ENCODE peak calls at places on chromosome 19, in five cellular contexts. G is gastrocnemius medialis, E is uterus, N is spleen, L is vagina. J is an unnamed sample.

GRCh38 chr19:15456441-15456840 is 6.7 kb upstream of the WIZ start:
- DNase-seq in G (no peak), L (no peak), N (no peak), E (no peak), J (no peak)

GRCh38 chr19:9940778-9941177 is 4.5 kb upstream of the OLFM2 start:
- DNase-seq in E (no peak), L (no peak), N (no peak), G (no peak), J (no peak)

GRCh38 chr19:5470264-5470671 is 15.1 kb downstream of the ZNRF4 start:
- DNase-seq in N (no peak), E (no peak), G (no peak), L (no peak), J (no peak)

GRCh38 chr19:2923510-2923909 is 21.3 kb downstream of the ZNF77 start:
- DNase-seq in N (no peak), L (no peak), E (no peak), G (peak; percentile 24), J (no peak)

GRCh38 chr19:2164020-2164988 is 571 bp downstream of the DOT1L start:
- DNase-seq in E (no peak), L (no peak), G (no peak), N (peak; percentile 93), J (peak; percentile 81)

GRCh38 chr19:32642771-32643170 is 32.2 kb downstream of the ANKRD27 start:
- DNase-seq in G (no peak), E (no peak), L (no peak), N (peak; percentile 84), J (no peak)

GRCh38 chr19:58296086-58296485 is 9.1 kb upstream of the ERVK3-1 start:
- DNase-seq in G (no peak), L (no peak), N (no peak), E (no peak), J (no peak)

GRCh38 chr19:46328079-46328478 is 18.8 kb upstream of the PPP5C start:
- DNase-seq in E (no peak), L (no peak), N (no peak), G (no peak), J (no peak)

GRCh38 chr19:14337510-14337909 is 43.7 kb upstream of the ADGRE5 start:
- DNase-seq in E (no peak), N (no peak), L (no peak), G (no peak), J (no peak)

GRCh38 chr19:14758816-14759215 is 19.5 kb downstream of the ADGRE2 start:
- DNase-seq in E (no peak), G (no peak), N (peak; percentile 23), L (no peak), J (no peak)

GRCh38 chr19:51219307-51219706 is 5.6 kb upstream of the CD33 start:
- DNase-seq in E (no peak), L (no peak), N (no peak), G (no peak), J (no peak)

GRCh38 chr19:11382898-11383705 is 1.0 kb downstream of the EPOR start:
- DNase-seq in N (peak; percentile 91), L (no peak), G (no peak), E (no peak), J (peak; percentile 83)

DNA sequence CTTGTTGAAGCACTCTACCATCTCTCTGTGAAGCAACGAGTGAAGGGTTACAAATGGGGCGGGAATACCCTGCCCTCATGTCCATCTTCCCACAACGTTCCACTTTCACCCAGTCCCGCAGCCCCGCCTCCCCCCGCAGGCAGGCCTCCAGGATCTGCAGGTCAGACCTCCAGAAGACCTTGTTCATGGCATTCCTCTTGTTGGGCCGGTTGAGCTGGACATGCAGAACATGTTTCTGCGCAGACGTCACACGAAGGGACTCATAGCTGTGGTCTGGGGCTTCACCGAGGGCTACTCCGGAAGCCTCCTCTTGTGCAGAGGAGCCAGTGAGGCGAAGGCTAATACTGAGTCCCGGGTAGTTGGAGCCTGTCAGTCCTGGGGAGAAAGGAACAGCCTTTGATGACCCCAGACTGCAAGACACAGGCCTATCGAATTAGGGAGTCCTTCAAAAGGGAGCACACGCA is 420 bp downstream of the ECH1 start:
- DNase-seq in E (peak; percentile 69), L (no peak), G (peak; percentile 81), N (peak; percentile 86), J (peak; percentile 65)
- TF ChIP-seq POLR2A in E (no peak), L (no peak), G (no peak), N (no peak), J (no peak)

DNA sequence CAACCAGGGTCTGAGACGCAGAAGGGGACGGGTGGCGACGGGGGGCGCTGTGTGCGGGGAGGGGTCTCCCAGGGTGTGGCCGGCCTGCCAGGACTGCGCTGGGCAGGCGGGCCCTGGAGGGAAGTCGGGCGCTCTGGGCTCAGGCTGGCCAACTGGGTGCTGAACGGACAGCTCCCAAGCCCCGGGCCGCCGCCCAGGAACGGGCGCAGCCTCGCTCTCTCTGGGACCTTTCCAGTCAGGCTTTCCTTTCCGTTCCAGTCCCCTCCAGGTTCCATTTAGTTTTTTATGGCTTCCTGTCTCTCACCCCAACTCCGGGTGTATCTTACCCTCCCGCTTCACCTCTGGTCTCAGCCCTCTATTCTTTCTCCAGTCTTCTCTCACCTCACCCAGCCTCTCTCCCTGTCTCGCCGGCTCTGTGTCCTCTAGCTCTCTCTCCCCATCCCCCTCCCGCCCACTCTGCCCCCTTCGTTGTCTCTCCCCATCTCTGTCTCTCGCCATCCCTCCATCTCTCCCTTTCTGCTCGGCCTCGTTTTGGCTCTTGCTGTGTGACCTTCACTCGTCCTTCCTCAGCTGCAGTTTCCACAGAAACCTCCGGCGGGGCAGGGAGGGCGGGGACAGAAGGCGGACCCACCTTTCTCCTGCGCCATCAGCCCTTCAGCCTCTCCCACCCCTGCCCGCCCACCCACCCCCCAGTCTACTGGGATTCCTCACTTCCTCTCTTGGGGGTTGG is 3.3 kb upstream of the ATP1A3 start:
- DNase-seq in N (no peak), L (no peak), E (no peak), G (no peak), J (no peak)
- H3K27me3 ChIP-seq in N (peaks cover 61% of the 10 kb centered on the region), L (peaks cover 15% of the 10 kb centered on the region), E (peaks cover 19% of the 10 kb centered on the region), G (peaks cover 62% of the 10 kb centered on the region), J (peaks cover 79% of the 10 kb centered on the region)

GRCh38 chr19:49939721-49940481 is 10.6 kb upstream of the NUP62 start:
- DNase-seq in G (no peak), E (no peak), N (peak; percentile 48), L (no peak), J (no peak)
- TF ChIP-seq CTCF in G (no peak), E (no peak), N (no peak), L (no peak), J (no peak)

DNA sequence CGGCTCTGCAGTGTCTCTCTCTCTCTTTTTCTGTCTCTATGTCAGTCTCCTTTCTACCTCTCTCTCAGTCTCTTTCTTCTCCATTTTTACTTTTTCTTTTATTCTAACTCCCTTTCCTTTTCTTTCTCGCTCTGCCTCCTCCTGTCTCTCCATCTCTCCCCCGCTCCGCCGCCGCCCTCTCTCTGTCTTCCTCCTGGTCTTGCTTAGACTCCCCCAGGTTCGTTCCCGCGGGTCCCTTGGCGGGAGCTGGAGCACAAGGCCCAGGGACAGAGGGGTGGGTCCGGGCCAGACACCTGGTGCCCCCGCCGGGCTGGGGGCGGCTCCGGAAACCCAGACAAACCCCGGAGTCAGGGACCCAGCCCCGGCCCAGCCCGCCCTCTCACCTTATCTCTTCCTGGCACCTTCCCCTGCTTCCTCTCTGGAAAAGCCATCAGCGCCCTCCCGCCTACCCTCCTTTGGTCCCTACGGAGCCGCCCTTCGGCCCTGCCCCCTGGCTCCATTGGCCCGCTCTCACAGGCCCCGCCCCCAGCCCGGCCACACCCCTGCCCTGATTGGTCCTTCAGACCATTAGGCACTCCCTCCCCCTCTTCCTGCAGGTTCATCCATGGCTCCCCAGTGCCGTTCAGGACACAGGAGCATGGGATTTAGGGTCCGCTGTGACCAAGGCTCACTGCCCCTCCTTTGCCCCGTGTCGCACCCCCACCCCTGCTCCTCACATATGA is 15.4 kb upstream of the NOP53 start:
- DNase-seq in G (peak; percentile 62), L (no peak), E (peak; percentile 79), N (peak; percentile 83), J (peak; percentile 87)
- TF ChIP-seq POLR2A in G (no peak), L (no peak), E (no peak), N (no peak), J (no peak)

GRCh38 chr19:35833972-35834371 is 18.3 kb downstream of the NPHS1 start:
- DNase-seq in N (no peak), L (no peak), G (no peak), E (no peak), J (no peak)
- H3K27me3 ChIP-seq in N (no peaks in the 10 kb centered on the region), L (no peaks in the 10 kb centered on the region), G (peaks cover 7% of the 10 kb centered on the region), E (no peaks in the 10 kb centered on the region), J (no peaks in the 10 kb centered on the region)

GRCh38 chr19:23718802-23719201 is 31.8 kb upstream of the ZNF675 start:
- DNase-seq in G (no peak), L (no peak), N (no peak), E (no peak), J (no peak)

GRCh38 chr19:23716792-23717191 is 29.8 kb upstream of the ZNF675 start:
- DNase-seq in N (no peak), E (no peak), L (no peak), G (no peak), J (no peak)
- TF ChIP-seq CTCF in N (no peak), E (no peak), L (no peak), G (no peak), J (no peak)

GRCh38 chr19:719636-720377 is 11.1 kb downstream of the PALM start:
- DNase-seq in N (no peak), E (no peak), G (no peak), L (no peak), J (no peak)
- TF ChIP-seq POLR2A in N (no peak), E (no peak), G (no peak), L (no peak), J (no peak)

DNA sequence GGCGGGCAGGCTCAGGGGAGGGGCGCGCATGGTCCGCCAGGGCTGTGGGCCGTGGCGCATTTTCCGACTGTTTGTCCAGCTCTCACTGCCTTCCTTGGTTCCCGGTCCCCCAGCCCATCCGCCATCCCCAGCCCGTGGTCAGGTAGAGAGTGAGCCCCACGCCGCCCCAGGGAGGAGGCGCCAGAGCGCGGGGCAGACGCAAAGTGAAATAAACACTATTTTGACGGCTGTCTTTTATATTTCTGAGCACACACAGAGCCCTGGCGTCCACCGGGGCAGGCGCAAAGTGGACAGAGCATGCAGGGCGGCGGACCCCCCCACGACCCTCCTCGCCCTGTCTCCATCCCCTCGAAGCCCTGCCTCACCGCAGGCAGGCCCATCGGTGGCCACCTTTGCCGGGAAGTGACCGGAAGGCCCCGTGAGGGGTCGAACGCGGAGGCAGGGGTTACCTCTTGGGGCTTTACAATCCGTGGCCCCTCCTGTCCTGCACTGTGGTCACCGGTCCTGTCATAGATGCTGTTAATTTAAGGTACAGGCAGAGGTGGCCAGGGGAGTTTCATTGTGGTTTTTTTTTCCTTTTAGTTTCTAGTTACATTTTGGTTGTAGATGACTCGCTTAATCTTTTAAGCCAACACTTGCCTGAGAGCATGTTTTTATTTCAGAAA is 13.2 kb downstream of the COMP start:
- DNase-seq in G (no peak), E (no peak), L (no peak), N (no peak), J (no peak)
- H3K27me3 ChIP-seq in G (no peaks in the 10 kb centered on the region), E (no peaks in the 10 kb centered on the region), L (no peaks in the 10 kb centered on the region), N (peaks cover 7% of the 10 kb centered on the region), J (no peaks in the 10 kb centered on the region)